ENCODE peak calls at places on chromosomes 4 and X, in eight cellular contexts. One of them, this sample, is unnamed.

GRCh38 chr4:82801910-82802521 is 3.4 kb upstream of the SCD5 start:
- DNase-seq in GM13976: no peak
- DNase-seq in heart left ventricle: no peak
- DNase-seq in neural crest cell: no peak
- DNase-seq in AG09309: no peak
- DNase-seq in NB4: peak; percentile 30
- DNase-seq in endodermal cell: no peak
- DNase-seq in ovary: no peak
- DNase-seq in this sample: no peak

GRCh38 chr4:15333692-15334633 is 93.9 kb upstream of the C1QTNF7 start:
- DNase-seq in ovary: no peak
- DNase-seq in heart left ventricle: no peak
- DNase-seq in endodermal cell: no peak
- DNase-seq in NB4: no peak
- DNase-seq in AG09309: no peak
- DNase-seq in GM13976: no peak
- DNase-seq in neural crest cell: no peak
- DNase-seq in this sample: no peak

GRCh38 chrX:19373034-19373891 is 29.5 kb downstream of the PDHA1 start:
- DNase-seq in NB4: peak; percentile 53
- DNase-seq in endodermal cell: peak; percentile 54
- DNase-seq in ovary: no peak
- DNase-seq in GM13976: no peak
- DNase-seq in AG09309: no peak
- DNase-seq in heart left ventricle: no peak
- DNase-seq in neural crest cell: no peak
- DNase-seq in this sample: no peak

GRCh38 chr4:28918871-28919270 is 1801.3 kb upstream of the PCDH7 start:
- DNase-seq in GM13976: no peak
- DNase-seq in heart left ventricle: no peak
- DNase-seq in endodermal cell: no peak
- DNase-seq in NB4: no peak
- DNase-seq in ovary: no peak
- DNase-seq in AG09309: no peak
- DNase-seq in neural crest cell: no peak
- DNase-seq in this sample: no peak

GRCh38 chrX:103607385-103608304 is at the start of gene TCEAL3:
- DNase-seq in GM13976: peak; percentile 39
- DNase-seq in AG09309: no peak
- DNase-seq in NB4: no peak
- DNase-seq in ovary: peak; percentile 77
- DNase-seq in neural crest cell: no peak
- DNase-seq in heart left ventricle: peak; percentile 67
- DNase-seq in endodermal cell: peak; percentile 87
- DNase-seq in this sample: peak; percentile 45

GRCh38 chrX:140391313-140391712 is 113.6 kb downstream of the SOX3 start:
- DNase-seq in endodermal cell: no peak
- DNase-seq in neural crest cell: no peak
- DNase-seq in heart left ventricle: no peak
- DNase-seq in ovary: no peak
- DNase-seq in GM13976: no peak
- DNase-seq in AG09309: no peak
- DNase-seq in NB4: no peak
- DNase-seq in this sample: no peak

GRCh38 chr4:43550981-43551627 is 658.6 kb downstream of the GRXCR1 start:
- DNase-seq in endodermal cell: no peak
- DNase-seq in ovary: no peak
- DNase-seq in neural crest cell: no peak
- DNase-seq in heart left ventricle: peak; percentile 44
- DNase-seq in AG09309: no peak
- DNase-seq in GM13976: no peak
- DNase-seq in NB4: no peak
- DNase-seq in this sample: no peak

GRCh38 chr4:97153042-97153441 is 990.2 kb downstream of the STPG2 start:
- DNase-seq in ovary: no peak
- DNase-seq in AG09309: no peak
- DNase-seq in neural crest cell: no peak
- DNase-seq in NB4: peak; percentile 1
- DNase-seq in GM13976: no peak
- DNase-seq in endodermal cell: no peak
- DNase-seq in heart left ventricle: no peak
- DNase-seq in this sample: no peak

GRCh38 chrX:39866229-39866628 is 231.5 kb downstream of the BCOR start:
- DNase-seq in neural crest cell: no peak
- DNase-seq in endodermal cell: peak; percentile 59
- DNase-seq in ovary: no peak
- DNase-seq in heart left ventricle: no peak
- DNase-seq in GM13976: no peak
- DNase-seq in AG09309: no peak
- DNase-seq in NB4: no peak
- DNase-seq in this sample: no peak

GRCh38 chr4:142824368-142824767 is 21.7 kb downstream of the INPP4B start:
- DNase-seq in GM13976: no peak
- DNase-seq in endodermal cell: no peak
- DNase-seq in neural crest cell: no peak
- DNase-seq in AG09309: no peak
- DNase-seq in ovary: no peak
- DNase-seq in NB4: no peak
- DNase-seq in heart left ventricle: no peak
- DNase-seq in this sample: no peak

GRCh38 chr4:160193787-160194186 is 1090.9 kb downstream of the RAPGEF2 start:
- DNase-seq in endodermal cell: no peak
- DNase-seq in NB4: no peak
- DNase-seq in neural crest cell: no peak
- DNase-seq in AG09309: no peak
- DNase-seq in ovary: no peak
- DNase-seq in GM13976: no peak
- DNase-seq in heart left ventricle: no peak
- DNase-seq in this sample: no peak

GRCh38 chr4:33649015-33649414 is 2595.3 kb downstream of the ARAP2 start:
- DNase-seq in ovary: no peak
- DNase-seq in endodermal cell: peak; percentile 51
- DNase-seq in NB4: peak; percentile 28
- DNase-seq in neural crest cell: no peak
- DNase-seq in GM13976: no peak
- DNase-seq in AG09309: peak; percentile 14
- DNase-seq in heart left ventricle: no peak
- DNase-seq in this sample: no peak

GRCh38 chr4:185540487-185541125 is 5.3 kb upstream of the PDLIM3 start:
- DNase-seq in neural crest cell: no peak
- DNase-seq in endodermal cell: no peak
- DNase-seq in GM13976: no peak
- DNase-seq in AG09309: no peak
- DNase-seq in NB4: no peak
- DNase-seq in ovary: no peak
- DNase-seq in heart left ventricle: no peak
- DNase-seq in this sample: no peak

GRCh38 chrX:76148011-76148665 is 24.7 kb upstream of the PBDC1 start:
- DNase-seq in NB4: peak; percentile 32
- DNase-seq in neural crest cell: no peak
- DNase-seq in heart left ventricle: no peak
- DNase-seq in endodermal cell: peak; percentile 44
- DNase-seq in AG09309: no peak
- DNase-seq in ovary: peak; percentile 13
- DNase-seq in GM13976: no peak
- DNase-seq in this sample: no peak

GRCh38 chr4:126209117-126209516 is 894.4 kb downstream of the FAT4 start:
- DNase-seq in GM13976: no peak
- DNase-seq in AG09309: no peak
- DNase-seq in endodermal cell: no peak
- DNase-seq in ovary: no peak
- DNase-seq in heart left ventricle: no peak
- DNase-seq in neural crest cell: no peak
- DNase-seq in NB4: no peak
- DNase-seq in this sample: no peak

GRCh38 chrX:141278306-141278705 is 36.0 kb upstream of the SPANXC start:
- DNase-seq in neural crest cell: peak; percentile 1
- DNase-seq in NB4: peak; percentile 45
- DNase-seq in AG09309: no peak
- DNase-seq in ovary: no peak
- DNase-seq in heart left ventricle: no peak
- DNase-seq in endodermal cell: peak; percentile 68
- DNase-seq in GM13976: no peak
- DNase-seq in this sample: no peak

GRCh38 chr4:56909083-56909981 is 1.6 kb downstream of the REST start:
- DNase-seq in NB4: peak; percentile 84
- DNase-seq in neural crest cell: peak; percentile 34
- DNase-seq in endodermal cell: peak; percentile 77
- DNase-seq in GM13976: peak; percentile 67
- DNase-seq in AG09309: no peak
- DNase-seq in heart left ventricle: peak; percentile 77
- DNase-seq in ovary: no peak
- DNase-seq in this sample: peak; percentile 72

GRCh38 chr4:5971077-5971447 is 47.2 kb downstream of the C4orf50 start:
- DNase-seq in NB4: no peak
- DNase-seq in GM13976: no peak
- DNase-seq in neural crest cell: no peak
- DNase-seq in endodermal cell: peak; percentile 68
- DNase-seq in heart left ventricle: no peak
- DNase-seq in ovary: no peak
- DNase-seq in AG09309: no peak
- DNase-seq in this sample: no peak

GRCh38 chrX:1815456-1816175 is 200.8 kb downstream of the ASMT start:
- DNase-seq in ovary: no peak
- DNase-seq in neural crest cell: no peak
- DNase-seq in GM13976: no peak
- DNase-seq in NB4: no peak
- DNase-seq in heart left ventricle: no peak
- DNase-seq in AG09309: no peak
- DNase-seq in endodermal cell: no peak
- DNase-seq in this sample: no peak

GRCh38 chr4:95250544-95251137 is 298.1 kb downstream of the UNC5C start:
- DNase-seq in endodermal cell: no peak
- DNase-seq in AG09309: no peak
- DNase-seq in neural crest cell: no peak
- DNase-seq in NB4: no peak
- DNase-seq in ovary: no peak
- DNase-seq in heart left ventricle: no peak
- DNase-seq in GM13976: no peak
- DNase-seq in this sample: no peak

GRCh38 chrX:50081282-50081955 is 119.4 kb downstream of the AKAP4 start:
- DNase-seq in heart left ventricle: no peak
- DNase-seq in GM13976: no peak
- DNase-seq in AG09309: no peak
- DNase-seq in endodermal cell: peak; percentile 76
- DNase-seq in ovary: peak; percentile 24
- DNase-seq in neural crest cell: no peak
- DNase-seq in NB4: peak; percentile 37
- DNase-seq in this sample: no peak

GRCh38 chr4:145299380-145300076 is 119.1 kb upstream of the OTUD4 start:
- DNase-seq in endodermal cell: no peak
- DNase-seq in AG09309: peak; percentile 74
- DNase-seq in NB4: peak; percentile 60
- DNase-seq in ovary: no peak
- DNase-seq in GM13976: peak; percentile 35
- DNase-seq in heart left ventricle: no peak
- DNase-seq in neural crest cell: no peak
- DNase-seq in this sample: peak; percentile 63

DNA sequence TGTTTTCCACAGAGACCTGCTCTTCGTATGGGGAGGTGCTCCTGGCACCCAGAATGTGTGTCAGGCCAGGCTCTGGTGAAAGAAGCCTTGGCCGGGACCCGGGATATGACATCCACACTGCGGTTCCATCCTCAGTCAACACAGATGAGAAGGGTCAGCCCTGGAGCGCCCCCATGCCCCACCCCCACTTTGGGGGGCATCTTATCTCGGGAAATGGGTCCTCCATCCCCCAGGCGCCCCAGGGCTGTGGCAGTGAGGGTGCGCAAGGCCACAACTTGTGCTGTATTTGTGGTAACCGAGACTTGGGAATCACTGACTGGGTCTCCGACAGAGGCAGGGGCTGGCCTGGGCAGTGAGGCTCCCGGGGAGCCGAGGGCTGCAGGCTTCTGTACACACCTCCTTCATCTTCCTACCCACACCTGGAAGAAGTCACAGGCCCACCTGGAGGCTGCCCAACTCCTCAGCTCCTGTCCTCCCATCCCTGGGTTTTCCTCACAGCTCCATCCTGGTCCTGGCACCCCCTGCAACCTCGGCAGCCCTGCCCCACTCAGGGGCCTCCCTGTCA is 8.0 kb downstream of the CFAP99 start:
- DNase-seq in AG09309: no peak
- DNase-seq in NB4: no peak
- DNase-seq in heart left ventricle: peak; percentile 45
- DNase-seq in ovary: no peak
- DNase-seq in endodermal cell: no peak
- DNase-seq in neural crest cell: no peak
- DNase-seq in GM13976: no peak
- DNase-seq in this sample: no peak
- TF ChIP-seq CTCF in AG09309: no peak
- TF ChIP-seq CTCF in NB4: no peak
- TF ChIP-seq CTCF in heart left ventricle: no peak
- TF ChIP-seq CTCF in ovary: no peak
- TF ChIP-seq CTCF in endodermal cell: no peak
- TF ChIP-seq CTCF in neural crest cell: no peak
- TF ChIP-seq CTCF in GM13976: no peak
- TF ChIP-seq CTCF in this sample: no peak

GRCh38 chr4:64266263-64266662 is 143.0 kb downstream of the TECRL start:
- DNase-seq in GM13976: no peak
- DNase-seq in neural crest cell: no peak
- DNase-seq in AG09309: no peak
- DNase-seq in endodermal cell: no peak
- DNase-seq in heart left ventricle: no peak
- DNase-seq in NB4: no peak
- DNase-seq in ovary: no peak
- DNase-seq in this sample: no peak
- TF ChIP-seq CTCF in GM13976: no peak
- TF ChIP-seq CTCF in neural crest cell: no peak
- TF ChIP-seq CTCF in AG09309: no peak
- TF ChIP-seq CTCF in endodermal cell: no peak
- TF ChIP-seq CTCF in heart left ventricle: no peak
- TF ChIP-seq CTCF in NB4: no peak
- TF ChIP-seq CTCF in ovary: no peak
- TF ChIP-seq CTCF in this sample: no peak

GRCh38 chr4:25795566-25796454 is 67.0 kb downstream of the SEL1L3 start:
- DNase-seq in AG09309: no peak
- DNase-seq in neural crest cell: peak; percentile 40
- DNase-seq in endodermal cell: peak; percentile 88
- DNase-seq in ovary: no peak
- DNase-seq in NB4: no peak
- DNase-seq in GM13976: no peak
- DNase-seq in heart left ventricle: no peak
- DNase-seq in this sample: no peak
- TF ChIP-seq CTCF in AG09309: peak; percentile 10
- TF ChIP-seq CTCF in neural crest cell: no peak
- TF ChIP-seq CTCF in endodermal cell: peak; percentile 45
- TF ChIP-seq CTCF in ovary: no peak
- TF ChIP-seq CTCF in NB4: no peak
- TF ChIP-seq CTCF in GM13976: no peak
- TF ChIP-seq CTCF in heart left ventricle: no peak
- TF ChIP-seq CTCF in this sample: no peak

DNA sequence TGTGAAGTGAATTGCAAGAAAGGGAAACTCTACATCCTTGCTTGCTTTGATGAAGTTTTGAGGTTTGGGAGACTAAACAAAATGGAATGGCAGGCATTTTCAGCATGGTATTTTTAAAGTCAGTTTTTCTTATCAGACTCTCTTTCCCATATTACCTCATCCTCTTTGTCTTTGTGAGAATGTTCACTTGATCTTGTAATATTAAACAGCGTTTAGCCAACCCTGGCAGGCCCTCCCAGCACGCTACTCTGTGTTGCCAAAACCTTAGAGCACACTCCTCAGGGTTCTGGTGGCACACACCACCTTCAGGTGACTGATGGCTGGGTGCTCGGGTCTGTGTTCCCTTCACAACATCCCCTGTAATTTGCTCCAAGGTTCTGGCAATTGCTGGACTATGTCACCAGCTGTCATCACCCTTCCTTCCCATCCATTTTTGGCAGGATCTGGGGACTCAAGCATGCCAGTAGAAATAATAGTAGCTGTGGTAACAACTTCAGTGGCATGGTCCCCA is 273.3 kb downstream of the DCTD start:
- DNase-seq in GM13976: no peak
- DNase-seq in AG09309: peak; percentile 83
- DNase-seq in ovary: no peak
- DNase-seq in neural crest cell: no peak
- DNase-seq in NB4: no peak
- DNase-seq in endodermal cell: no peak
- DNase-seq in heart left ventricle: no peak
- DNase-seq in this sample: no peak
- TF ChIP-seq CTCF in GM13976: no peak
- TF ChIP-seq CTCF in AG09309: no peak
- TF ChIP-seq CTCF in ovary: no peak
- TF ChIP-seq CTCF in neural crest cell: no peak
- TF ChIP-seq CTCF in NB4: no peak
- TF ChIP-seq CTCF in endodermal cell: no peak
- TF ChIP-seq CTCF in heart left ventricle: no peak
- TF ChIP-seq CTCF in this sample: no peak

This sample was measured in GM20000.